ENCODE peak calls at places on chromosomes 13 and 19, in five cellular contexts. R is activated naive CD8-positive, alpha-beta T cell treated with anti-CD3 and anti-CD28 coated beads, Interleukin-2, amount 10 ng/mL, durations not matched to agents 7 days and 5 days; G is gastroesophageal sphincter; N is stimulated activated memory B cell treated with anti-CD40 and anti-IgM and Interleukin-4, amounts not matched to agents 10 μg/mL and 1 μg/mL and 100 μg/mL, for 72 hours; D is K562. H is an unnamed sample.

GRCh38 chr13:114032121-114032799 is 58.4 kb upstream of the C13orf46 start:
- ATAC-seq in N (no peak), D (no peak), R (no peak), G (peak; percentile 46), H (no peak)

GRCh38 chr19:1576242-1577089 is 8.3 kb upstream of the MEX3D start:
- ATAC-seq in D (peak; percentile 15), G (no peak), N (peak; percentile 42), R (no peak), H (no peak)

GRCh38 chr13:40336228-40337221 is 329.9 kb downstream of the FOXO1 start:
- ATAC-seq in D (no peak), N (no peak), R (no peak), G (no peak), H (no peak)

GRCh38 chr19:8478605-8479004 is 23.8 kb downstream of the PRAM1 start:
- ATAC-seq in N (no peak), G (no peak), R (no peak), D (no peak), H (no peak)

GRCh38 chr13:46178143-46178542 is 3.8 kb downstream of the LCP1 start:
- ATAC-seq in R (no peak), D (no peak), G (no peak), N (no peak), H (no peak)

GRCh38 chr19:39045506-39045905 is 13.2 kb upstream of the FBXO27 start:
- ATAC-seq in D (no peak), G (no peak), N (no peak), R (no peak), H (no peak)

GRCh38 chr19:22784051-22784450 is at the start of gene ZNF99:
- ATAC-seq in G (peak; percentile 72), D (no peak), R (no peak), N (no peak), H (peak; percentile 43)

GRCh38 chr19:58229255-58229639 is 533 bp downstream of the ZNF544 start:
- ATAC-seq in R (peak; percentile 37), D (peak; percentile 75), G (no peak), N (peak; percentile 14), H (peak; percentile 30)

GRCh38 chr19:941292-942132 is 15.7 kb downstream of the ARID3A start:
- ATAC-seq in D (no peak), R (no peak), G (no peak), N (no peak), H (peak; percentile 3)

GRCh38 chr19:1632462-1633268 is 19.8 kb downstream of the TCF3 start:
- ATAC-seq in D (peak; percentile 99), N (no peak), R (no peak), G (no peak), H (no peak)

GRCh38 chr19:38661996-38662395 is 14.5 kb downstream of the ACTN4 start:
- ATAC-seq in G (no peak), R (no peak), N (no peak), D (no peak), H (no peak)

GRCh38 chr19:32091196-32091595 is 254.2 kb upstream of the ZNF507 start:
- ATAC-seq in N (no peak), G (no peak), D (no peak), R (no peak), H (no peak)

GRCh38 chr13:45473627-45474026 is 8.9 kb downstream of the COG3 start:
- ATAC-seq in N (no peak), D (peak; percentile 90), R (peak; percentile 60), G (no peak), H (peak; percentile 71)

GRCh38 chr19:39264306-39265290 is 3.6 kb upstream of the IFNL2 start:
- ATAC-seq in R (no peak), D (no peak), G (no peak), N (no peak), H (no peak)

GRCh38 chr13:50236898-50237318 is 221.7 kb downstream of the KCNRG start:
- ATAC-seq in R (peak; percentile 87), N (peak; percentile 98), G (no peak), D (no peak), H (peak; percentile 89)

GRCh38 chr13:106348032-106348431 is 187.4 kb downstream of the EFNB2 start:
- ATAC-seq in R (no peak), D (no peak), G (no peak), N (no peak), H (no peak)

GRCh38 chr19:52237197-52237596 is 32.2 kb upstream of the ZNF766 start:
- ATAC-seq in D (no peak), N (no peak), R (no peak), G (no peak), H (no peak)

GRCh38 chr13:73622375-73622774 is 511.8 kb downstream of the KLF12 start:
- ATAC-seq in D (no peak), N (no peak), R (no peak), G (no peak), H (no peak)

GRCh38 chr13:41802684-41803554 is 158.0 kb downstream of the VWA8 start:
- ATAC-seq in R (no peak), D (no peak), N (no peak), G (no peak), H (peak; percentile 78)

GRCh38 chr19:11204943-11205349 is 7.6 kb upstream of the KANK2 start:
- ATAC-seq in G (no peak), N (no peak), D (no peak), R (no peak), H (no peak)

GRCh38 chr19:35076657-35077056 is 35.1 kb downstream of the HPN start:
- ATAC-seq in N (no peak), R (no peak), D (no peak), G (no peak), H (no peak)

GRCh38 chr19:3987619-3988371 is 2.5 kb upstream of the EEF2 start:
- ATAC-seq in D (peak; percentile 24), G (no peak), R (peak; percentile 31), N (peak; percentile 69), H (peak; percentile 22)

GRCh38 chr13:21673592-21674270 is 2.9 kb downstream of the FGF9 start:
- ATAC-seq in G (peak; percentile 50), D (peak; percentile 15), R (no peak), N (peak; percentile 39), H (no peak)

GRCh38 chr19:46896076-46896794 is 35.4 kb downstream of the ARHGAP35 start:
- ATAC-seq in R (no peak), G (no peak), D (no peak), N (no peak), H (no peak)

GRCh38 chr13:90979059-90979458 is 368.4 kb upstream of the MIR17HG start:
- ATAC-seq in G (no peak), R (no peak), D (no peak), N (no peak), H (no peak)

GRCh38 chr19:1610579-1610978 is 5.3 kb upstream of the UQCR11 start:
- ATAC-seq in N (no peak), D (no peak), G (no peak), R (no peak), H (no peak)

GRCh38 chr19:9735986-9736385 is 32.6 kb downstream of the ZNF846 start:
- ATAC-seq in G (no peak), R (no peak), N (no peak), D (peak; percentile 85), H (no peak)

GRCh38 chr19:934197-934840 is 8.5 kb downstream of the ARID3A start:
- ATAC-seq in N (no peak), R (no peak), G (no peak), D (no peak), H (no peak)

GRCh38 chr19:2625434-2625833 is 77.1 kb downstream of the GNG7 start:
- ATAC-seq in R (no peak), N (no peak), D (no peak), G (no peak), H (no peak)

GRCh38 chr19:34082289-34083077 is 89.8 kb upstream of the LSM14A start:
- ATAC-seq in N (no peak), D (no peak), G (no peak), R (no peak), H (no peak)

GRCh38 chr19:29851769-29852521 is 40.2 kb downstream of the CCNE1 start:
- ATAC-seq in D (no peak), G (no peak), N (no peak), R (peak; percentile 78), H (peak; percentile 91)

GRCh38 chr19:18712981-18713380 is 29.5 kb downstream of the CRTC1 start:
- ATAC-seq in N (no peak), R (no peak), G (no peak), D (no peak), H (no peak)

GRCh38 chr13:61144301-61144700 is 271.3 kb downstream of the PCDH20 start:
- ATAC-seq in N (no peak), R (no peak), D (no peak), G (peak; percentile 54), H (no peak)

GRCh38 chr13:112784811-112785418 is 95.1 kb downstream of the ATP11A start:
- ATAC-seq in D (no peak), R (no peak), N (no peak), G (no peak), H (no peak)

GRCh38 chr13:100100115-100100879 is 11.4 kb downstream of the PCCA start:
- ATAC-seq in G (peak; percentile 71), N (no peak), R (no peak), D (no peak), H (no peak)

GRCh38 chr19:51365211-51366049 is 758 bp downstream of the ETFB start:
- ATAC-seq in D (peak; percentile 6), N (no peak), R (no peak), G (no peak), H (no peak)

GRCh38 chr19:28964500-28964899 is 248.5 kb downstream of the UQCRFS1 start:
- ATAC-seq in N (no peak), D (no peak), R (no peak), G (no peak), H (no peak)

GRCh38 chr13:105105471-105105870 is 1430.0 kb downstream of the EFNB2 start:
- ATAC-seq in G (no peak), N (no peak), R (no peak), D (no peak), H (no peak)

GRCh38 chr19:4206818-4207484 is 22.4 kb upstream of the EBI3 start:
- ATAC-seq in G (no peak), R (no peak), N (no peak), D (no peak), H (no peak)

H was measured in activated T-helper 17 cell treated with anti-CD3 and anti-CD28 coated beads, Interleukin-2, amount 50 U/mL, for 72 hours.